ENCODE peak calls at places on chromosome 12, in six cellular contexts. J is effector memory CD4-positive, alpha-beta T cell; K is mesendoderm; M is neuronal stem cell; I is small intestine; U is upper lobe of right lung. W is an unnamed sample.
A peak's percentile ranks its signal among the peaks of the same experiment; 100 is the strongest.

GRCh38 chr12:90954921-90955320 is at the start of gene CCER1:
- DNase-seq in J (no peak), K (no peak), M (no peak), I (no peak), U (no peak), W (no peak)

GRCh38 chr12:123907726-123908476 is 64.7 kb downstream of the CCDC92 start:
- DNase-seq in J (no peak), K (no peak), M (no peak), I (peak; percentile 22), U (no peak), W (no peak)

GRCh38 chr12:92442782-92443181 is 260.0 kb upstream of the PLEKHG7 start:
- DNase-seq in J (no peak), K (no peak), M (no peak), I (no peak), U (no peak), W (no peak)

GRCh38 chr12:11650279-11650696 is 814 bp downstream of the ETV6 start:
- DNase-seq in J (peak; percentile 11), K (no peak), M (no peak), I (no peak), U (no peak), W (peak; percentile 9)

GRCh38 chr12:69211172-69211571 is 28.2 kb upstream of the CPSF6 start:
- DNase-seq in J (no peak), K (no peak), M (no peak), I (no peak), U (no peak), W (no peak)

GRCh38 chr12:70292017-70292776 is 49.0 kb downstream of the CNOT2 start:
- DNase-seq in J (no peak), K (peak; percentile 79), M (no peak), I (no peak), U (no peak), W (no peak)

GRCh38 chr12:32541754-32542374 is 137.2 kb upstream of the DNM1L start:
- DNase-seq in J (no peak), K (no peak), M (no peak), I (no peak), U (no peak), W (no peak)

GRCh38 chr12:68222336-68222735 is 3.3 kb downstream of the IL26 start:
- DNase-seq in J (no peak), K (peak; percentile 42), M (no peak), I (no peak), U (no peak), W (no peak)

GRCh38 chr12:3453947-3454675 is 36.9 kb upstream of the PRMT8 start:
- DNase-seq in J (no peak), K (no peak), M (no peak), I (no peak), U (no peak), W (no peak)

GRCh38 chr12:62268956-62269355 is 8.8 kb downstream of the USP15 start:
- DNase-seq in J (no peak), K (no peak), M (no peak), I (no peak), U (no peak), W (no peak)

GRCh38 chr12:80593766-80594165 is 113.7 kb upstream of the MYF6 start:
- DNase-seq in J (no peak), K (peak; percentile 4), M (no peak), I (no peak), U (no peak), W (no peak)

GRCh38 chr12:112574896-112575558 is 156.3 kb downstream of the PTPN11 start:
- DNase-seq in J (no peak), K (no peak), M (no peak), I (no peak), U (no peak), W (no peak)

GRCh38 chr12:13154027-13154538 is 42.4 kb upstream of the EMP1 start:
- DNase-seq in J (no peak), K (no peak), M (no peak), I (no peak), U (no peak), W (no peak)

GRCh38 chr12:65505321-65506121 is 227.0 kb downstream of the MSRB3 start:
- DNase-seq in J (no peak), K (no peak), M (no peak), I (no peak), U (no peak), W (no peak)

GRCh38 chr12:12736759-12737676 is 19.9 kb downstream of the CDKN1B start:
- DNase-seq in J (peak; percentile 14), K (peak; percentile 35), M (no peak), I (peak; percentile 66), U (no peak), W (no peak)

GRCh38 chr12:67754933-67755697 is 106.6 kb downstream of the DYRK2 start:
- DNase-seq in J (no peak), K (no peak), M (no peak), I (no peak), U (peak; percentile 64), W (no peak)

GRCh38 chr12:110561471-110562201 is 21.5 kb downstream of the PPTC7 start:
- DNase-seq in J (no peak), K (no peak), M (no peak), I (no peak), U (no peak), W (no peak)

GRCh38 chr12:75439930-75440329 is 40.6 kb upstream of the GLIPR1 start:
- DNase-seq in J (no peak), K (no peak), M (no peak), I (no peak), U (no peak), W (no peak)

GRCh38 chr12:96427269-96427729 is 27.1 kb upstream of the CDK17 start:
- DNase-seq in J (no peak), K (peak; percentile 86), M (peak; percentile 11), I (no peak), U (no peak), W (peak; percentile 61)

GRCh38 chr12:69688021-69688420 is 11.1 kb downstream of the BEST3 start:
- DNase-seq in J (no peak), K (peak; percentile 76), M (no peak), I (no peak), U (no peak), W (no peak)

GRCh38 chr12:112239881-112240280 is 114.5 kb downstream of the TRAFD1 start:
- DNase-seq in J (no peak), K (no peak), M (no peak), I (no peak), U (no peak), W (no peak)

DNA sequence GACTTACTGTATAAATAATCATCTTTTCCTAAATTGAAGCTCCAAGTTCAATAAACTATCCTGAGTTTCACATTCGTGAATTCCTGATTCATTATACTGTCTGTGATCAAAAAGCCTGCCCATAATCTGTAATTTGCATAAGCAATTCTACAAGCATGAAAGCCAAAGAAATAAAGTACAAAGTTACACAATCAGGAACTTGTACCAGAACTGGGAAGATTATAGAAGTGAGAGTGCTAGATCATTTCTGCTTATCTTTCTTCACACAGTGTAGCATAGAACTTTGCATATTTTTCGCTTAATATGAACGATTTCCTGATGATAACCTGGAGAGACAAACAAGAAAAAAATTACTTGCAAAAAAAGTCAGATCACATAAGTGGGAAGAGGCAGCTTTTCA is 308.2 kb downstream of the C12orf50 start:
- DNase-seq in J (no peak), K (no peak), M (no peak), I (no peak), U (no peak), W (no peak)
- H3K4me1 ChIP-seq in J (no peaks in the 10 kb centered on the region), K (no peaks in the 10 kb centered on the region), M (no peaks in the 10 kb centered on the region), I (no peaks in the 10 kb centered on the region), U (no peaks in the 10 kb centered on the region), W (no peaks in the 10 kb centered on the region)

GRCh38 chr12:47222960-47223847 is 143.4 kb upstream of the AMIGO2 start:
- DNase-seq in J (no peak), K (peak; percentile 91), M (no peak), I (no peak), U (no peak), W (no peak)
- H3K4me1 ChIP-seq in J (peaks cover 30% of the 10 kb centered on the region), K (peaks cover 5% of the 10 kb centered on the region), M (no peaks in the 10 kb centered on the region), I (no peaks in the 10 kb centered on the region), U (peaks cover 11% of the 10 kb centered on the region), W (no peaks in the 10 kb centered on the region)

DNA sequence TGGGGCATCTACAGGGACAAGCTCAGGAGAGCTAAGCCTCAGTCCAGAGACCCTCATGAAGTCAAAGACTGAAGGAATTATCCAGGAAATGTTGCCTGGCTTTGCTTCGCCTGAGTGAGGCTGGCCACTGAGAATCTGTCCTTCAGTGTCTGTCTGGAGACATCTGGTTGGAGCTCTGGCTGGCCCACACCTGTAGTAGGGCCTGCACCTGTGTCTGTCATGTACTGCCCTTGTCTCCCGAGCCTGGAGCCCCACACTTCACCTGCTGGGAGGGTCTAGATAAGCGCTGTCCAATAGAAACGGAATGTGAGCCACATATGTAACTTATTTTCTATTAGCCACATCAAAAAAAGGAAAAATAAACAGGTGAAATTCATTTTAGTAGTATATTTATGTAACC is 9.9 kb upstream of the HDAC7 start:
- DNase-seq in J (no peak), K (no peak), M (no peak), I (no peak), U (no peak), W (no peak)
- H3K4me1 ChIP-seq in J (peaks cover 78% of the 10 kb centered on the region), K (peaks cover 10% of the 10 kb centered on the region), M (peaks cover 13% of the 10 kb centered on the region), I (no peaks in the 10 kb centered on the region), U (peaks cover 46% of the 10 kb centered on the region), W (peaks cover 17% of the 10 kb centered on the region)

GRCh38 chr12:131609762-131610161 is 101.1 kb upstream of the SFSWAP start:
- DNase-seq in J (no peak), K (no peak), M (no peak), I (no peak), U (no peak), W (no peak)
- H3K4me1 ChIP-seq in J (peaks cover 32% of the 10 kb centered on the region), K (peaks cover 2% of the 10 kb centered on the region), M (peaks cover 23% of the 10 kb centered on the region), I (no peaks in the 10 kb centered on the region), U (peaks cover 3% of the 10 kb centered on the region), W (no peaks in the 10 kb centered on the region)

DNA sequence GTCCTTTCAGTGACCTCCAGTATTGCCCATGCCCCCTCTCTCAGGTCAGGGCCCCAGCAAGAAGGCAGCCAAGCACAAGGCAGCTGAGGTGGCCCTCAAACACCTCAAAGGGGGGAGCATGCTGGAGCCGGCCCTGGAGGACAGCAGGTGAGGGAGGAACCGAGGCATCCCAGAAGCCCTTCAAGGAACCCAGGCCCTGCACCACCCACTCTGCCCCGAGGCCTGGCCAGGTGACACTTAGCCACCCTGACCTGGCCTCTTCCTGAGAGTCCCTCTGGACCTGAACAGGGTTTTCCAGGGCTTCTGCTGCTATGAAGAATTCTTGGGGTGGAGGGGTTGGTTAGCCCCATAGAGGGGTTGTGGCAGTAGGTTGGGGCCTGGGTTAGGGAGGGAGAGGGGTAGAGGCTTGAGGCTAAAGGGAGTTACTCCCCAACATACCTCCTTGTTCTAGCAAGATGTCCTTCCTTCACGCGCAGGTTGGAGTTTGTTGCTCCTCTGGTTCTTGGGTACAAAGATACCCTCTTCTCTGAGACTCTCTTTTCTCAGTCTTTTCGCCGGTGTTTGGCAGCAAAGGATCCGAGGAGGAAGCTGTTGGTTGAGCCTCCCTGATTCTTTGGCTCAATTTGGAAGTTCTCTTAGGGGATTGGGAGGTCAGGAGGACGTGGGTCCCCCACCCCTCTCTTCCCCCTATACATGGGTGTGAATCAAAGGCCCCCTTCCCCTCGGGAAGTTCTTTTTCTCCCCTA is 2.1 kb downstream of the TARBP2 start:
- DNase-seq in J (no peak), K (no peak), M (no peak), I (no peak), U (peak; percentile 62), W (no peak)
- H3K4me1 ChIP-seq in J (peaks cover 29% of the 10 kb centered on the region), K (peaks cover 10% of the 10 kb centered on the region), M (peaks cover 23% of the 10 kb centered on the region), I (peaks cover 4% of the 10 kb centered on the region), U (peaks cover 20% of the 10 kb centered on the region), W (peaks cover 25% of the 10 kb centered on the region)

DNA sequence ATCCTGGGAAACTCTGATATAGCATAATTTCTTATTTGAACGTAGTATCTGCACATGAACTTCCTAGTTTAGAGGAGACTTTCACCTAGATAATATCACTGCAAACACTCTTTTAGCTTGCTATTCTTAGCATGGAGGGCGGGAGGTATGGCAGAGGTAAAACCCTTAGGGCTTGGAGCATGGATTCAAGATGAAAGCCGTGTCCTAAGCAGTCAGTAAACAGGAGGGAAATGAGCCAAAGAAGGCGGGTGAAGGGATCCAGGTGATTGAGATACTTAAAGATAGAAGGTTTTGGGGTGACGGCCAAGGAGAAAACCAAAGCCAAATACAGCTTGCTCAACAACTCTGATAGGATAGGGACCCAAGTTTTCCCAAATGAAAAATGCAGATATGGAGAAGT is 107.1 kb upstream of the BCAT1 start:
- DNase-seq in J (no peak), K (no peak), M (no peak), I (no peak), U (no peak), W (no peak)
- H3K4me1 ChIP-seq in J (peaks cover 21% of the 10 kb centered on the region), K (no peaks in the 10 kb centered on the region), M (peaks cover 4% of the 10 kb centered on the region), I (no peaks in the 10 kb centered on the region), U (peaks cover 5% of the 10 kb centered on the region), W (no peaks in the 10 kb centered on the region)